ENCODE peak calls at places on chromosome 13, in six cellular contexts. H is stimulated activated CD4-positive, alpha-beta T cell treated with anti-CD3 and anti-CD28 coated beads, Interleukin-2, amount 100 ng/mL, for 24 hours; G is stimulated activated CD8-positive, alpha-beta memory T cell treated with anti-CD3 and anti-CD28 coated beads, Interleukin-4, amount 100 ng/mL, for 24 hours; K is NCI-H1694; Y is lung; T is nucleus accumbens. A is an unnamed sample.

GRCh38 chr13:70568571-70568970 is 460.3 kb upstream of the KLHL1 start:
- DNase-seq in H (no peak), G (no peak), K (peak; percentile 66), Y (no peak), T (no peak), A (no peak)

GRCh38 chr13:72698164-72698563 is 29.3 kb downstream of the MZT1 start:
- DNase-seq in H (no peak), G (no peak), K (no peak), Y (no peak), T (no peak), A (no peak)

GRCh38 chr13:94327318-94327717 is 152.2 kb downstream of the DCT start:
- DNase-seq in H (no peak), G (no peak), K (no peak), Y (no peak), T (no peak), A (no peak)

GRCh38 chr13:30696278-30697176 is 38.8 kb upstream of the ALOX5AP start:
- DNase-seq in H (no peak), G (no peak), K (no peak), Y (peak; percentile 45), T (no peak), A (no peak)

GRCh38 chr13:87671824-87672603 is 843 bp downstream of the SLITRK5 start:
- DNase-seq in H (no peak), G (no peak), K (no peak), Y (no peak), T (no peak), A (peak; percentile 38)

GRCh38 chr13:35879111-35879510 is 252.1 kb downstream of the DCLK1 start:
- DNase-seq in H (no peak), G (no peak), K (no peak), Y (no peak), T (no peak), A (no peak)

GRCh38 chr13:52651880-52652169 is 811 bp upstream of the SUGT1 start:
- DNase-seq in H (no peak), G (no peak), K (no peak), Y (no peak), T (no peak), A (no peak)

GRCh38 chr13:72384186-72384823 is 343.1 kb downstream of the MZT1 start:
- DNase-seq in H (no peak), G (no peak), K (no peak), Y (no peak), T (no peak), A (no peak)

GRCh38 chr13:105327727-105328126 is 1207.7 kb downstream of the EFNB2 start:
- DNase-seq in H (no peak), G (no peak), K (no peak), Y (no peak), T (no peak), A (no peak)

A was measured in thyroid gland.